ENCODE peak calls at places on chromosomes 11 and 22, in seven cellular contexts. One of them, this sample, is unnamed.

GRCh38 chr11:84501750-84502149 is 1125.4 kb downstream of the DLG2 start:
- DNase-seq in body of pancreas: no peak
- DNase-seq in mesenchymal stem cell: no peak
- DNase-seq in heart right ventricle: no peak
- DNase-seq in mammary epithelial cell: no peak
- DNase-seq in aorta: no peak
- DNase-seq in lower lobe of right lung: no peak
- DNase-seq in this sample: no peak

GRCh38 chr11:134412508-134413333 is 679 bp upstream of the B3GAT1 start:
- DNase-seq in body of pancreas: peak; percentile 23
- DNase-seq in aorta: peak; percentile 26
- DNase-seq in mammary epithelial cell: no peak
- DNase-seq in heart right ventricle: no peak
- DNase-seq in lower lobe of right lung: no peak
- DNase-seq in mesenchymal stem cell: no peak
- DNase-seq in this sample: no peak

GRCh38 chr11:129115652-129116585 is 76.2 kb downstream of the ARHGAP32 start:
- DNase-seq in body of pancreas: no peak
- DNase-seq in mammary epithelial cell: peak; percentile 51
- DNase-seq in heart right ventricle: no peak
- DNase-seq in aorta: no peak
- DNase-seq in lower lobe of right lung: no peak
- DNase-seq in mesenchymal stem cell: peak; percentile 85
- DNase-seq in this sample: no peak

GRCh38 chr11:36361472-36361871 is 65.4 kb downstream of the PRR5L start:
- DNase-seq in heart right ventricle: no peak
- DNase-seq in lower lobe of right lung: no peak
- DNase-seq in mammary epithelial cell: peak; percentile 51
- DNase-seq in mesenchymal stem cell: no peak
- DNase-seq in body of pancreas: no peak
- DNase-seq in aorta: no peak
- DNase-seq in this sample: no peak

GRCh38 chr22:19878461-19879247 is 24.0 kb upstream of the GNB1L start:
- DNase-seq in body of pancreas: peak; percentile 3
- DNase-seq in aorta: peak; percentile 9
- DNase-seq in heart right ventricle: no peak
- DNase-seq in mammary epithelial cell: no peak
- DNase-seq in lower lobe of right lung: peak; percentile 37
- DNase-seq in mesenchymal stem cell: no peak
- DNase-seq in this sample: peak; percentile 15

GRCh38 chr22:39958916-39959639 is 1.1 kb upstream of the TMA7B start:
- DNase-seq in mammary epithelial cell: no peak
- DNase-seq in aorta: no peak
- DNase-seq in mesenchymal stem cell: no peak
- DNase-seq in body of pancreas: no peak
- DNase-seq in heart right ventricle: no peak
- DNase-seq in lower lobe of right lung: no peak
- DNase-seq in this sample: no peak

GRCh38 chr11:65655570-65656332 is 7.0 kb downstream of the RELA start:
- DNase-seq in mammary epithelial cell: no peak
- DNase-seq in aorta: peak; percentile 41
- DNase-seq in lower lobe of right lung: no peak
- DNase-seq in heart right ventricle: no peak
- DNase-seq in mesenchymal stem cell: no peak
- DNase-seq in body of pancreas: peak; percentile 4
- DNase-seq in this sample: no peak

GRCh38 chr22:47432683-47433082 is 670.2 kb downstream of the TBC1D22A start:
- DNase-seq in heart right ventricle: no peak
- DNase-seq in mesenchymal stem cell: no peak
- DNase-seq in aorta: no peak
- DNase-seq in body of pancreas: no peak
- DNase-seq in mammary epithelial cell: no peak
- DNase-seq in lower lobe of right lung: no peak
- DNase-seq in this sample: no peak

GRCh38 chr11:79294845-79295520 is 145.8 kb downstream of the TENM4 start:
- DNase-seq in heart right ventricle: no peak
- DNase-seq in body of pancreas: peak; percentile 47
- DNase-seq in mammary epithelial cell: no peak
- DNase-seq in aorta: no peak
- DNase-seq in lower lobe of right lung: no peak
- DNase-seq in mesenchymal stem cell: no peak
- DNase-seq in this sample: no peak

GRCh38 chr22:45006873-45007246 is 2.9 kb downstream of the PHF21B start:
- DNase-seq in body of pancreas: no peak
- DNase-seq in lower lobe of right lung: no peak
- DNase-seq in aorta: no peak
- DNase-seq in mesenchymal stem cell: no peak
- DNase-seq in mammary epithelial cell: no peak
- DNase-seq in heart right ventricle: peak; percentile 18
- DNase-seq in this sample: no peak

GRCh38 chr11:109644158-109644557 is 222.2 kb downstream of the C11orf87 start:
- DNase-seq in lower lobe of right lung: no peak
- DNase-seq in heart right ventricle: peak; percentile 11
- DNase-seq in aorta: no peak
- DNase-seq in body of pancreas: peak; percentile 27
- DNase-seq in mesenchymal stem cell: peak; percentile 93
- DNase-seq in mammary epithelial cell: no peak
- DNase-seq in this sample: no peak

GRCh38 chr11:130916910-130917309 is 631 bp upstream of the SNX19 start:
- DNase-seq in heart right ventricle: no peak
- DNase-seq in aorta: no peak
- DNase-seq in mammary epithelial cell: no peak
- DNase-seq in mesenchymal stem cell: no peak
- DNase-seq in lower lobe of right lung: no peak
- DNase-seq in body of pancreas: no peak
- DNase-seq in this sample: no peak

GRCh38 chr11:118050208-118050891 is 26.5 kb upstream of the TMPRSS4 start:
- DNase-seq in body of pancreas: no peak
- DNase-seq in heart right ventricle: no peak
- DNase-seq in aorta: no peak
- DNase-seq in mammary epithelial cell: no peak
- DNase-seq in lower lobe of right lung: no peak
- DNase-seq in mesenchymal stem cell: no peak
- DNase-seq in this sample: no peak

GRCh38 chr11:64593156-64594105 is 2.4 kb downstream of the SLC22A12 start:
- DNase-seq in mammary epithelial cell: no peak
- DNase-seq in body of pancreas: no peak
- DNase-seq in heart right ventricle: no peak
- DNase-seq in lower lobe of right lung: peak; percentile 41
- DNase-seq in aorta: peak; percentile 36
- DNase-seq in mesenchymal stem cell: no peak
- DNase-seq in this sample: no peak

GRCh38 chr22:48782817-48783511 is 1044.7 kb downstream of the BRD1 start:
- DNase-seq in heart right ventricle: no peak
- DNase-seq in mammary epithelial cell: no peak
- DNase-seq in body of pancreas: no peak
- DNase-seq in aorta: no peak
- DNase-seq in mesenchymal stem cell: no peak
- DNase-seq in lower lobe of right lung: no peak
- DNase-seq in this sample: no peak

GRCh38 chr11:123308077-123308476 is 113.0 kb upstream of the CLMP start:
- DNase-seq in mesenchymal stem cell: peak; percentile 87
- DNase-seq in mammary epithelial cell: no peak
- DNase-seq in heart right ventricle: no peak
- DNase-seq in aorta: no peak
- DNase-seq in body of pancreas: no peak
- DNase-seq in lower lobe of right lung: no peak
- DNase-seq in this sample: no peak

GRCh38 chr22:24331468-24332440 is 61.1 kb downstream of the SPECC1L start:
- DNase-seq in mammary epithelial cell: no peak
- DNase-seq in body of pancreas: no peak
- DNase-seq in aorta: no peak
- DNase-seq in mesenchymal stem cell: no peak
- DNase-seq in heart right ventricle: no peak
- DNase-seq in lower lobe of right lung: no peak
- DNase-seq in this sample: no peak

GRCh38 chr22:24335529-24335928 is 64.9 kb downstream of the SPECC1L start:
- DNase-seq in lower lobe of right lung: no peak
- DNase-seq in mesenchymal stem cell: no peak
- DNase-seq in mammary epithelial cell: no peak
- DNase-seq in body of pancreas: no peak
- DNase-seq in aorta: no peak
- DNase-seq in heart right ventricle: no peak
- DNase-seq in this sample: no peak

GRCh38 chr22:24329453-24329852 is 58.8 kb downstream of the SPECC1L start:
- DNase-seq in mammary epithelial cell: peak; percentile 14
- DNase-seq in heart right ventricle: no peak
- DNase-seq in body of pancreas: no peak
- DNase-seq in aorta: no peak
- DNase-seq in lower lobe of right lung: no peak
- DNase-seq in mesenchymal stem cell: no peak
- DNase-seq in this sample: no peak

GRCh38 chr22:24330636-24331035 is 60.0 kb downstream of the SPECC1L start:
- DNase-seq in mesenchymal stem cell: no peak
- DNase-seq in aorta: no peak
- DNase-seq in heart right ventricle: no peak
- DNase-seq in mammary epithelial cell: no peak
- DNase-seq in lower lobe of right lung: no peak
- DNase-seq in body of pancreas: no peak
- DNase-seq in this sample: no peak

DNA sequence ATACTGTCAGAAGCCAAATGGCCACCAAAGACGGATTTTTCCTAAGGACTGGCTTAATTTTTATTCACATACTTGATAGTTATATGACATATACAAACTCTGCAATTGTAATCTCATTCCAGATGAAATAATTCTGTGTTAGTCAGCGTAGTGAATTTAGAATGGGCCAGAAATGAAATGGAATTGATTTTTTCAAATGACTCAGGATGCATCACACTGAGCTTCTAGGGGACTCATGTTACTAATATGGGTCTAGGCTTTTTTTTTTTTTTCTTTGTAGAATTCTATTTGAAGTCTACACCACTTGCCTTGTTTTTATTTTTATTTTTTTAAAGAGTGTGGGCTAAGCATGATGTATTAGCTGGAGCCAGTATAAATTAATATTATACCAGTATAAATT is 62.7 kb downstream of the SPECC1L start:
- DNase-seq in mammary epithelial cell: peak; percentile 54
- DNase-seq in heart right ventricle: no peak
- DNase-seq in body of pancreas: no peak
- DNase-seq in mesenchymal stem cell: no peak
- DNase-seq in lower lobe of right lung: no peak
- DNase-seq in aorta: no peak
- DNase-seq in this sample: no peak
- H3K27ac ChIP-seq in mammary epithelial cell: no peak overlapping the region
- H3K27ac ChIP-seq in heart right ventricle: no peak overlapping the region
- H3K27ac ChIP-seq in body of pancreas: no peak overlapping the region
- H3K27ac ChIP-seq in mesenchymal stem cell: no peak overlapping the region
- H3K27ac ChIP-seq in lower lobe of right lung: no peak overlapping the region
- H3K27ac ChIP-seq in aorta: no peak overlapping the region
- H3K27ac ChIP-seq in this sample: no peak overlapping the region

GRCh38 chr11:121479355-121479754 is 26.6 kb upstream of the SORL1-AS1 start:
- DNase-seq in mesenchymal stem cell: no peak
- DNase-seq in body of pancreas: no peak
- DNase-seq in lower lobe of right lung: no peak
- DNase-seq in heart right ventricle: no peak
- DNase-seq in mammary epithelial cell: no peak
- DNase-seq in aorta: no peak
- DNase-seq in this sample: no peak
- H3K27ac ChIP-seq in mesenchymal stem cell: no peak overlapping the region
- H3K27ac ChIP-seq in body of pancreas: no peak overlapping the region
- H3K27ac ChIP-seq in lower lobe of right lung: no peak overlapping the region
- H3K27ac ChIP-seq in heart right ventricle: no peak overlapping the region
- H3K27ac ChIP-seq in mammary epithelial cell: no peak overlapping the region
- H3K27ac ChIP-seq in aorta: no peak overlapping the region
- H3K27ac ChIP-seq in this sample: no peak overlapping the region

GRCh38 chr11:69085490-69086095 is 36.9 kb downstream of the TPCN2 start:
- DNase-seq in mammary epithelial cell: no peak
- DNase-seq in body of pancreas: no peak
- DNase-seq in mesenchymal stem cell: no peak
- DNase-seq in aorta: no peak
- DNase-seq in lower lobe of right lung: no peak
- DNase-seq in heart right ventricle: no peak
- DNase-seq in this sample: no peak
- H3K27ac ChIP-seq in mammary epithelial cell: no peak overlapping the region
- H3K27ac ChIP-seq in body of pancreas: no peak overlapping the region
- H3K27ac ChIP-seq in mesenchymal stem cell: no peak overlapping the region
- H3K27ac ChIP-seq in aorta: no peak overlapping the region
- H3K27ac ChIP-seq in lower lobe of right lung: no peak overlapping the region
- H3K27ac ChIP-seq in heart right ventricle: peak overlapping the region; percentile 78
- H3K27ac ChIP-seq in this sample: no peak overlapping the region

GRCh38 chr11:2853401-2853800 is 32.2 kb downstream of the CDKN1C start:
- DNase-seq in heart right ventricle: no peak
- DNase-seq in lower lobe of right lung: no peak
- DNase-seq in body of pancreas: no peak
- DNase-seq in aorta: no peak
- DNase-seq in mammary epithelial cell: no peak
- DNase-seq in mesenchymal stem cell: no peak
- DNase-seq in this sample: no peak
- H3K27ac ChIP-seq in heart right ventricle: no peak overlapping the region
- H3K27ac ChIP-seq in lower lobe of right lung: no peak overlapping the region
- H3K27ac ChIP-seq in body of pancreas: no peak overlapping the region
- H3K27ac ChIP-seq in aorta: no peak overlapping the region
- H3K27ac ChIP-seq in mammary epithelial cell: no peak overlapping the region
- H3K27ac ChIP-seq in mesenchymal stem cell: no peak overlapping the region
- H3K27ac ChIP-seq in this sample: no peak overlapping the region

GRCh38 chr11:112352907-112353306 is 92.2 kb upstream of the PLET1 start:
- DNase-seq in mesenchymal stem cell: no peak
- DNase-seq in heart right ventricle: no peak
- DNase-seq in aorta: no peak
- DNase-seq in body of pancreas: no peak
- DNase-seq in lower lobe of right lung: no peak
- DNase-seq in mammary epithelial cell: no peak
- DNase-seq in this sample: no peak

GRCh38 chr11:112357488-112357887 is 96.8 kb upstream of the PLET1 start:
- DNase-seq in heart right ventricle: no peak
- DNase-seq in mammary epithelial cell: no peak
- DNase-seq in lower lobe of right lung: no peak
- DNase-seq in mesenchymal stem cell: no peak
- DNase-seq in aorta: no peak
- DNase-seq in body of pancreas: no peak
- DNase-seq in this sample: no peak

GRCh38 chr11:112354364-112354763 is 93.7 kb upstream of the PLET1 start:
- DNase-seq in aorta: no peak
- DNase-seq in body of pancreas: no peak
- DNase-seq in mammary epithelial cell: no peak
- DNase-seq in heart right ventricle: no peak
- DNase-seq in lower lobe of right lung: no peak
- DNase-seq in mesenchymal stem cell: no peak
- DNase-seq in this sample: no peak

GRCh38 chr11:112361396-112361795 is 100.7 kb upstream of the PLET1 start:
- DNase-seq in lower lobe of right lung: no peak
- DNase-seq in aorta: no peak
- DNase-seq in mesenchymal stem cell: no peak
- DNase-seq in mammary epithelial cell: no peak
- DNase-seq in body of pancreas: no peak
- DNase-seq in heart right ventricle: no peak
- DNase-seq in this sample: no peak

DNA sequence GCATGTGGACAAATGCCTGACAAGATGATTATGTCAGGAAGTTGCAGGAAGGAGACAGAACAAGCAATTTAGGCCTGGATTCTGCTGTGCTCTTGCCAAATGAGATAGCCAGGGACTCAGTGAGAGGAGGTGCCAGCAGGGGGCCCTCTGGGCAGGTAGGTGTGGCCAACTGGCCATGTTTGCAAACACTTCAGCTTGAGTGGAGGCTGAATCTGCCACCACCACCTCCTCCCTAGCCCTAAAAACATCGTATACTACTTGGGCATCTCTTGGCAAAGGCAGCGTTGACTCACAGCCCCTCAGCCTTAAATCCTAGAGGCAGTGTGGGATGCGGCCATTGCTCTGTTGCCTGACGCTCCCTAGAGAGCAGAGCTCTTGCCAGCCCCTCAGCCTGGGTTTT is 95.1 kb upstream of the PLET1 start:
- DNase-seq in mesenchymal stem cell: no peak
- DNase-seq in heart right ventricle: no peak
- DNase-seq in mammary epithelial cell: peak; percentile 14
- DNase-seq in aorta: no peak
- DNase-seq in lower lobe of right lung: peak; percentile 56
- DNase-seq in body of pancreas: no peak
- DNase-seq in this sample: no peak
- H3K27ac ChIP-seq in mesenchymal stem cell: no peak overlapping the region
- H3K27ac ChIP-seq in heart right ventricle: no peak overlapping the region
- H3K27ac ChIP-seq in mammary epithelial cell: no peak overlapping the region
- H3K27ac ChIP-seq in aorta: no peak overlapping the region
- H3K27ac ChIP-seq in lower lobe of right lung: no peak overlapping the region
- H3K27ac ChIP-seq in body of pancreas: no peak overlapping the region
- H3K27ac ChIP-seq in this sample: no peak overlapping the region